ENCODE peak calls at places on chromosomes 4 and X, in nine cellular contexts. C, U, M, R, A, B, I, O and Y are unnamed samples.

GRCh38 chrX:136147320-136147901 is at the start of gene FHL1:
- DNase-seq in C (peak), B (no peak), M (no peak), R (peak), I (peak), U (no peak), A (peak), O (peak), Y (no peak)

GRCh38 chr4:171813195-171813955 is at the start of gene GALNTL6:
- DNase-seq in I (no peak), R (peak), A (no peak), M (no peak), U (no peak), B (no peak), C (peak), O (peak), Y (no peak)

GRCh38 chr4:141395919-141396318 is 175.2 kb downstream of the ZNF330 start:
- DNase-seq in R (no peak), A (no peak), M (no peak), U (no peak), B (no peak), O (no peak), I (no peak), C (no peak), Y (no peak)

GRCh38 chrX:40996886-40997530 is 88.2 kb upstream of the USP9X start:
- DNase-seq in A (no peak), U (peak), C (no peak), O (no peak), I (peak), M (no peak), R (no peak), B (no peak), Y (peak)

GRCh38 chrX:3545901-3546300 is 167.5 kb downstream of the PRKX start:
- DNase-seq in A (no peak), B (no peak), R (no peak), I (peak), O (no peak), U (no peak), C (no peak), M (peak), Y (no peak)

GRCh38 chr4:8699063-8699385 is 106.5 kb downstream of the CPZ start:
- DNase-seq in I (no peak), M (no peak), O (no peak), U (no peak), B (no peak), C (no peak), R (no peak), A (no peak), Y (no peak)

GRCh38 chrX:120769576-120770341 is 105.9 kb downstream of the CT47B1 start:
- DNase-seq in M (no peak), R (no peak), A (no peak), B (no peak), I (peak), C (no peak), U (peak), O (no peak), Y (no peak)

GRCh38 chr4:140688711-140689598 is 67.2 kb downstream of the TBC1D9 start:
- DNase-seq in A (no peak), O (no peak), C (no peak), B (no peak), U (no peak), I (no peak), R (no peak), M (no peak), Y (no peak)

GRCh38 chr4:100722133-100722532 is 204.3 kb upstream of the EMCN start:
- DNase-seq in O (no peak), C (no peak), I (no peak), R (no peak), M (no peak), U (no peak), A (no peak), B (no peak), Y (no peak)

DNA sequence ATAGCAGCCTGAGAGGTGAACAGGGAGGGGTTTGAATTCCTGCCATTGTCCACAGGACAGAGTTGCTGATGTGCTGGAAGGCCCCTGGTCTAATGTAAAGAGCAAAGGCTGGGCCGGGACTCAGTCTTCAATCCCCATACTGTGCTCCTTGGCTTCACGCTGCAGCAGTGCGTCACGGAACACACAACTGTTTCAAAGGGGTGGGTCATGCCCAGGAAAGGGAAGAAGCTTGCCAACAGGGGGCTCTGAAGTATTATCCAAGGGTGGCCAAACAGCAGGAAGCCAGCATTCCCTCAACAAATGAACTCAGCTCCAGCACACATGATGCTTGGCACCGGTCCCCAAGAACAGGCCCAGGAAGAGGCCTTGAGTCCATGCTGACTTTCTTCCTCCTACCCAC is 122.5 kb downstream of the NFKB1 start:
- DNase-seq in C (no peak), U (peak), O (no peak), M (no peak), A (no peak), R (no peak), B (no peak), I (no peak), Y (no peak)
- TF ChIP-seq CTCF in C (no peak), U (peak), O (no peak), M (no peak), A (no peak), R (no peak), B (no peak), I (no peak), Y (no peak)

DNA sequence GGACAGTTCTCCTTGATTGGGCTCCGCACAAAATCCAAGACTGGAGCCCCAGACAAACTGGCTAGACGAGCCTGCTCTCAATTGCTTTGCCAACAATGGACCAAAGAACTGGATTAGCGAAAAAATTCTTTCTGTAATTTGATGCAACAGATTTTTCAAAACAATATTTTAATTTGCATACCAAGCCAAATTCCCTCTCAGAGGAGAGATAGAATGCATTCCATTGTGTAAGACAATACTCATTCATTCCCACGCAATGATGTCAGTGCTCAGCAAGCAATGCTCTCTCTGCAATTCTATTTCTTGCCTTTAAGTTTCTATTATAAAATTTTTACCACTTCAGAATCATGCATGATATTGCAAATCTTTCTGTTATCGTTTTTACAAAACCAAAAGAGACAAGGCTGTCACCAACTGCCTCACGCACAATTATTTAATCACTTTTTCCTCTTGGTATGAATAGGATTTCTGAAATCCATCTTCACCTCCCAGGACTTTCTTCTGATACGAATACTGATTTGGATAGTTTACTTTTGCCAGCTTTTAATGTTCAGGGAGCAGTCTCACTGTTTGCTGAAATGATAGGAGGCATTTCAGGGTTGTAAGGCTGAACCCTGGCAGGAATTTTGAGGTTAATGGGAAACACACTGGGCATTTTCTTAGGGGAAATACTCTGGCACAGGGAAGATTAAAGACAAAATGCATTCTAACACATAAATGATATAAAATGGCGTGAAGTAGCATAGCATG is 46.1 kb upstream of the HCCS start:
- DNase-seq in A (no peak), R (no peak), C (no peak), I (no peak), O (no peak), B (no peak), U (peak), M (no peak), Y (no peak)
- H3K4me3 ChIP-seq in A (no peak), R (no peak), C (no peak), I (no peak), O (no peak), B (no peak), U (no peak), M (no peak), Y (no peak)

GRCh38 chr4:75211422-75211821 is 278.5 kb downstream of the PARM1 start:
- DNase-seq in I (no peak), U (no peak), A (no peak), O (no peak), B (no peak), M (no peak), C (no peak), R (no peak), Y (no peak)
- TF ChIP-seq CTCF in I (no peak), U (no peak), A (no peak), O (no peak), B (no peak), M (no peak), C (no peak), R (no peak), Y (no peak)

GRCh38 chr4:112312610-112313239 is 15.6 kb downstream of the ALPK1 start:
- DNase-seq in B (no peak), O (no peak), R (no peak), U (no peak), M (no peak), I (no peak), C (no peak), A (no peak), Y (no peak)
- H3K4me3 ChIP-seq in B (no peak), O (no peak), R (no peak), U (no peak), M (no peak), I (no peak), C (no peak), A (no peak), Y (no peak)

DNA sequence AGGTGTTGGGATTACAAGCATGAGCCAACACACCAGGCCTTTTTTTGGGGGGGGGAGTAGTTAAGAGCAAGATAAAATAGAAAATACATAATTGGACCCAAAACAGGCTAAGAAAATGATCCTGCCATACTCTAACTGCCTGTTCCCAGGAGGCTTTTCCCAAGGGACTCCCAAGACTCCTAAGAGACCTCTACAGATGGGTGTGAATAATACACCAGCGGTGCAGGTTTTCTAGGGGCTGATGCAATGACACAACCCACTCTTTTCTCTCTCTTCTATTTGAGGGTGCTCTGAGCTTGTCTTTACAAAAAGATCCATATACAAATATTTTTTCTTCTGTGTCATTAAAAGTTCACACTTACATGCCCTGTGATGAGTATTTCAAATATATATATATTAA is 116.9 kb downstream of the RASL11B start:
- DNase-seq in U (peak), M (no peak), C (no peak), I (no peak), O (no peak), B (no peak), R (no peak), A (no peak), Y (no peak)
- TF ChIP-seq CTCF in U (no peak), M (no peak), C (no peak), I (no peak), O (no peak), B (no peak), R (no peak), A (no peak), Y (no peak)

DNA sequence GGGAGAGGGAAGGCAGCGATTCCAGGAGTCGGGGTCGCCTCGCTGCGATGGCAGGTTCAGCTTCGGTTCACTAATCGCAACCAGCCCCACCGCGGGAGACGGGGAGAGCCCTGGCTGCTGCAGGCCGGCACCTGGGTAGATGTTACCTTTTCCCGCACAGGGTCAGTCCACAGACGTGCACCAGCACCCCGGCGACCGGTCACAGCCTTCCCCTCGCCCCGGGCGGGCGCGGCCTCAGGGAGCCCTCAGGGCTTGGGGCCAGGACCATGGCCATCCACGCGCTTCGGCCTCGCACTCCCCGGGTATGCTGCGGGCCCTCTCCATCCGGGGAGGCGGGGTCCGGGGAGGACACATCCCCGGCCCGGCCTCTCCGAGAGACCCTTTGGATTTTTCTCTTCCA is 26.1 kb upstream of the EXOC1L start:
- DNase-seq in B (no peak), I (no peak), M (no peak), A (no peak), C (no peak), R (no peak), U (no peak), O (peak), Y (no peak)
- H3K4me3 ChIP-seq in B (no peak), I (no peak), M (peak), A (peak), C (peak), R (peak), U (peak), O (peak), Y (no peak)

GRCh38 chrX:101617211-101618191 is at the start of gene ARMCX6:
- DNase-seq in B (peak), O (peak), C (peak), U (peak), A (peak), R (peak), I (peak), M (peak), Y (peak)
- TF ChIP-seq CTCF in B (no peak), O (peak), C (peak), U (peak), A (peak), R (peak), I (no peak), M (no peak), Y (peak)

GRCh38 chrX:139642241-139642927 is 65.6 kb downstream of the MCF2 start:
- DNase-seq in C (no peak), B (no peak), I (no peak), M (no peak), R (no peak), U (peak), O (no peak), A (no peak), Y (no peak)
- H3K4me3 ChIP-seq in C (peak), B (no peak), I (no peak), M (no peak), R (peak), U (no peak), O (no peak), A (no peak), Y (no peak)

GRCh38 chr4:11421116-11421515 is 7.6 kb downstream of the HS3ST1 start:
- DNase-seq in B (no peak), O (no peak), A (no peak), M (no peak), R (no peak), I (no peak), C (no peak), U (no peak), Y (no peak)
- TF ChIP-seq CTCF in B (no peak), O (no peak), A (no peak), M (no peak), R (no peak), I (no peak), C (no peak), U (no peak), Y (no peak)

DNA sequence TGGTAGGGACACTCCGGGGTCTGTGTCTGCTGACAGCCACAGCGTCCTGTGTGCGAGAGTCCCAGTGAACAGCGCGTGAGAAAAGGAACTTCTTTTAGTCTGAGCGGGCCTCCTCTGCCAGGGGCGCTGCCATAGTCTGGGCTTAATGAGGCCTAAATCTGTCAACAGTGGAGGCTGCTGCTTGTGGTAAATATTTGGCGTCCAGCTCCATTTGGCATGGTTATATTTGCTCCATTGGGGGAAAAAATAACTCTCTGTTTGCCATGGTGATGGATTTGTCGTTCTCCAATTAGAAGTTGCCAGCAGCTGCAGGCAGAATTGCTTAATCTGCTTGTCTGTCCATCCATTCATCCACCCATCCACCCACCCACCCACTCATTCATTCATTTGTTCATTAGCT is 71.4 kb upstream of the PSAPL1 start:
- DNase-seq in M (no peak), O (no peak), R (no peak), U (no peak), A (no peak), I (no peak), C (no peak), B (no peak), Y (no peak)
- H3K4me3 ChIP-seq in M (no peak), O (no peak), R (no peak), U (no peak), A (no peak), I (no peak), C (no peak), B (no peak), Y (no peak)